ENCODE peak calls at places on chromosomes 3 and 15, in nine cellular contexts. B is epithelial cell of esophagus; L is upper lobe of right lung; S is RPMI8226; Y is activated naive CD8-positive, alpha-beta T cell treated with anti-CD3 and anti-CD28 coated beads, Interleukin-2, amount 10 ng/mL, durations not matched to agents 7 days and 5 days; A is HEK293T; R is stimulated activated naive B cell treated with anti-CD40 and anti-IgM and Interleukin-4, amounts not matched to agents 10 μg/mL and 1 μg/mL and 100 μg/mL, for 72 hours; Q is iris pigment epithelial cell; Z is fibroblast of mammary gland. D is an unnamed sample.

GRCh38 chr15:52728899-52729298 is 49.7 kb upstream of the ATOSA start:
- DNase-seq in Z (peak), B (peak), Y (no peak), Q (peak), R (no peak), S (no peak), A (no peak), L (no peak), D (peak)

GRCh38 chr15:34109775-34110663 is 8.1 kb downstream of the PGBD4 start:
- DNase-seq in B (peak), Z (peak), Y (no peak), R (no peak), Q (peak), L (no peak), S (peak), A (peak), D (peak)

GRCh38 chr15:85707519-85708338 is 87.0 kb downstream of the KLHL25 start:
- DNase-seq in Y (no peak), Z (peak), Q (peak), L (no peak), A (no peak), R (no peak), S (peak), B (no peak), D (peak)

GRCh38 chr3:129829640-129830039 is 63.9 kb downstream of the TMCC1 start:
- DNase-seq in Z (peak), L (no peak), B (peak), Q (peak), R (no peak), S (peak), Y (no peak), A (peak), D (peak)

GRCh38 chr3:41328916-41329315 is 129.6 kb downstream of the CTNNB1 start:
- DNase-seq in Q (peak), Y (no peak), A (no peak), B (no peak), R (no peak), Z (peak), L (no peak), S (no peak), D (peak)

GRCh38 chr15:81254277-81255265 is 57.9 kb downstream of the IL16 start:
- DNase-seq in Y (no peak), S (no peak), Q (no peak), A (no peak), Z (peak), R (no peak), B (peak), L (no peak), D (no peak)

GRCh38 chr15:100781061-100781960 is 98.3 kb upstream of the ALDH1A3 start:
- DNase-seq in A (no peak), R (no peak), Y (no peak), Z (no peak), Q (no peak), S (no peak), B (no peak), L (peak), D (no peak)

GRCh38 chr3:50226888-50227389 is 9.1 kb upstream of the GNAI2 start:
- DNase-seq in B (peak), L (no peak), A (peak), S (peak), Y (no peak), Z (peak), R (peak), Q (peak), D (peak)

GRCh38 chr3:14988988-14989394 is 41.6 kb downstream of the NR2C2 start:
- DNase-seq in Q (no peak), B (no peak), S (peak), A (peak), L (no peak), Z (peak), R (peak), Y (no peak), D (no peak)

GRCh38 chr3:8635625-8636024 is 9.0 kb downstream of the SSUH2 start:
- DNase-seq in B (no peak), R (no peak), Z (no peak), Y (no peak), L (no peak), S (no peak), Q (no peak), A (no peak), D (no peak)

GRCh38 chr3:27666708-27667107 is 55.4 kb downstream of the EOMES start:
- DNase-seq in A (no peak), B (no peak), R (peak), Q (peak), Y (no peak), S (peak), Z (peak), L (peak), D (peak)

GRCh38 chr3:58556761-58557181 is 19.8 kb upstream of the ACOX2 start:
- DNase-seq in L (no peak), Z (no peak), B (no peak), S (no peak), Q (no peak), R (no peak), Y (no peak), A (no peak), D (no peak)

GRCh38 chr3:514206-514605 is 317.6 kb downstream of the CHL1 start:
- DNase-seq in S (no peak), R (no peak), B (peak), Y (no peak), L (no peak), Z (peak), Q (no peak), A (no peak), D (no peak)

GRCh38 chr3:108234387-108234957 is 12.2 kb upstream of the IFT57 start:
- DNase-seq in S (no peak), Z (no peak), Y (no peak), R (no peak), A (no peak), L (no peak), Q (no peak), B (no peak), D (peak)

GRCh38 chr15:37397266-37398022 is 297.1 kb upstream of the MEIS2 start:
- DNase-seq in A (no peak), S (no peak), L (no peak), B (no peak), R (no peak), Z (no peak), Q (no peak), Y (no peak), D (no peak)

GRCh38 chr3:196159952-196160804 is 51.0 kb downstream of the ZDHHC19 start:
- DNase-seq in L (peak), Q (peak), Y (peak), S (no peak), R (peak), A (no peak), Z (peak), B (peak), D (peak)

GRCh38 chr3:194690501-194691372 is 5.1 kb downstream of the FAM43A start:
- DNase-seq in S (peak), A (no peak), Y (no peak), R (no peak), Q (peak), B (peak), L (no peak), Z (peak), D (peak)

GRCh38 chr3:27451261-27451660 is 32.9 kb downstream of the SLC4A7 start:
- DNase-seq in L (no peak), Z (no peak), A (no peak), R (no peak), B (no peak), Y (no peak), Q (no peak), S (no peak), D (peak)

GRCh38 chr3:42408156-42408555 is 2.3 kb downstream of the LYZL4 start:
- DNase-seq in Y (no peak), A (no peak), B (no peak), S (no peak), Z (no peak), R (no peak), Q (no peak), L (no peak), D (no peak)

GRCh38 chr3:69505770-69506407 is 120.0 kb upstream of the FRMD4B start:
- DNase-seq in R (no peak), L (no peak), Q (peak), A (no peak), B (no peak), S (no peak), Y (no peak), Z (no peak), D (no peak)

GRCh38 chr3:183826448-183826847 is 1.1 kb upstream of the MAP6D1 start:
- DNase-seq in Z (no peak), Y (no peak), A (no peak), L (no peak), Q (no peak), S (no peak), B (peak), R (no peak), D (no peak)

GRCh38 chr3:187027531-187027936 is 97.2 kb downstream of the ST6GAL1 start:
- DNase-seq in L (no peak), R (no peak), Z (no peak), A (no peak), S (no peak), B (no peak), Y (peak), Q (no peak), D (no peak)

GRCh38 chr3:158102660-158103085 is 3.5 kb downstream of the SHOX2 start:
- DNase-seq in A (no peak), B (no peak), Y (peak), S (no peak), Z (peak), Q (no peak), L (no peak), R (no peak), D (no peak)

GRCh38 chr15:72541714-72542113 is 67.6 kb downstream of the ARIH1 start:
- DNase-seq in R (no peak), B (no peak), Z (no peak), S (no peak), Q (no peak), L (no peak), Y (no peak), A (no peak), D (no peak)

GRCh38 chr15:75043509-75044257 is 20.3 kb downstream of the PPCDC start:
- DNase-seq in B (peak), Y (no peak), L (peak), A (no peak), Q (peak), R (peak), S (peak), Z (peak), D (peak)

GRCh38 chr3:56590814-56591213 is 33.8 kb downstream of the CCDC66 start:
- DNase-seq in S (no peak), Y (no peak), Z (no peak), R (no peak), A (no peak), Q (peak), B (peak), L (no peak), D (peak)

GRCh38 chr15:63815796-63816533 is 17.8 kb downstream of the HERC1 start:
- DNase-seq in A (no peak), R (no peak), Y (no peak), Q (no peak), Z (peak), L (no peak), S (no peak), B (no peak), D (no peak)

GRCh38 chr3:4849739-4850138 is 129.5 kb upstream of the BHLHE40 start:
- DNase-seq in Q (no peak), B (no peak), S (no peak), Z (no peak), R (no peak), L (no peak), A (no peak), Y (no peak), D (no peak)

GRCh38 chr3:179486806-179487205 is 35.5 kb upstream of the GNB4 start:
- DNase-seq in L (no peak), Z (no peak), R (no peak), Y (no peak), S (no peak), A (no peak), Q (no peak), B (no peak), D (no peak)